ENCODE peak calls at places on chromosomes 5 and 9, in eight cellular contexts. J, F, D, Y, C, G, A and T are unnamed samples.

GRCh38 chr9:124001865-124002525 is 9.6 kb upstream of the LHX2 start:
- DNase-seq in J (no peak), F (no peak), D (no peak), Y (no peak), C (no peak), G (no peak), A (no peak), T (no peak)

GRCh38 chr9:14868772-14869583 is 41.2 kb downstream of the FREM1 start:
- DNase-seq in J (no peak), F (no peak), D (no peak), Y (no peak), C (peak), G (no peak), A (no peak), T (no peak)

GRCh38 chr9:79686381-79687130 is 114.8 kb downstream of the TLE4 start:
- DNase-seq in J (no peak), F (no peak), D (no peak), Y (peak), C (no peak), G (no peak), A (no peak), T (no peak)

GRCh38 chr9:121694001-121694400 is 42.6 kb downstream of the DAB2IP start:
- DNase-seq in J (no peak), F (no peak), D (no peak), Y (no peak), C (no peak), G (no peak), A (no peak), T (no peak)

GRCh38 chr9:87701931-87702421 is 23.9 kb upstream of the CTSL start:
- DNase-seq in J (no peak), F (no peak), D (no peak), Y (no peak), C (peak), G (no peak), A (no peak), T (no peak)

GRCh38 chr5:29550523-29550922 is 1643.0 kb upstream of the CDH6 start:
- DNase-seq in J (no peak), F (no peak), D (no peak), Y (no peak), C (no peak), G (no peak), A (no peak), T (no peak)

GRCh38 chr9:21796768-21797167 is 5.7 kb upstream of the MTAP start:
- DNase-seq in J (no peak), F (no peak), D (no peak), Y (no peak), C (no peak), G (no peak), A (no peak), T (no peak)

GRCh38 chr9:3682186-3682585 is 156.4 kb upstream of the RFX3 start:
- DNase-seq in J (no peak), F (no peak), D (no peak), Y (no peak), C (no peak), G (no peak), A (no peak), T (no peak)

GRCh38 chr5:65061250-65061973 is 292.7 kb downstream of the CWC27 start:
- DNase-seq in J (no peak), F (no peak), D (no peak), Y (no peak), C (no peak), G (no peak), A (peak), T (no peak)

GRCh38 chr9:133009906-133010582 is 20.8 kb upstream of the GTF3C5 start:
- DNase-seq in J (no peak), F (no peak), D (no peak), Y (no peak), C (no peak), G (no peak), A (no peak), T (no peak)

GRCh38 chr5:107736608-107737007 is 65.9 kb upstream of the EFNA5 start:
- DNase-seq in J (no peak), F (no peak), D (no peak), Y (no peak), C (no peak), G (no peak), A (no peak), T (no peak)